ENCODE peak calls at places on chromosomes 6 and 20, in six cellular contexts. W, H, A, Q, O and K are unnamed samples. For H3K4me1, the result is how much of the 10 kb centered on the place peaks cover.

GRCh38 chr6:2020909-2021308 is 224.5 kb downstream of the GMDS start:
- DNase-seq in W (peak), H (no peak), A (no peak), Q (no peak), O (no peak), K (no peak)

GRCh38 chr6:156918647-156919046 is 141.5 kb downstream of the ARID1B start:
- DNase-seq in W (no peak), H (no peak), A (no peak), Q (no peak), O (no peak), K (no peak)

GRCh38 chr20:49286689-49287551 is 9.1 kb upstream of the ZNFX1 start:
- DNase-seq in W (no peak), H (no peak), A (no peak), Q (peak), O (no peak), K (no peak)

GRCh38 chr20:555933-556332 is 12.3 kb upstream of the CSNK2A1 start:
- DNase-seq in W (no peak), H (no peak), A (no peak), Q (peak), O (no peak), K (no peak)

GRCh38 chr20:60295214-60295613 is 337.0 kb downstream of the CDH26 start:
- DNase-seq in W (no peak), H (no peak), A (no peak), Q (no peak), O (no peak), K (no peak)

GRCh38 chr6:169536446-169537170 is 165.2 kb downstream of the WDR27 start:
- DNase-seq in W (no peak), H (no peak), A (no peak), Q (no peak), O (no peak), K (no peak)

GRCh38 chr20:57593134-57593886 is 26.9 kb downstream of the ZBP1 start:
- DNase-seq in W (no peak), H (no peak), A (no peak), Q (peak), O (no peak), K (no peak)

GRCh38 chr6:66662196-66662595 is 955.2 kb upstream of the EYS start:
- DNase-seq in W (no peak), H (no peak), A (no peak), Q (no peak), O (no peak), K (no peak)

GRCh38 chr20:58408603-58409246 is 19.7 kb downstream of the VAPB start:
- DNase-seq in W (peak), H (no peak), A (no peak), Q (no peak), O (no peak), K (no peak)

GRCh38 chr6:125855783-125856182 is 65.0 kb downstream of the NCOA7 start:
- DNase-seq in W (no peak), H (no peak), A (no peak), Q (no peak), O (no peak), K (no peak)

GRCh38 chr6:156953478-156954146 is 176.4 kb downstream of the ARID1B start:
- DNase-seq in W (peak), H (no peak), A (no peak), Q (no peak), O (no peak), K (no peak)

GRCh38 chr6:167504412-167504961 is 179.6 kb downstream of the TTLL2 start:
- DNase-seq in W (no peak), H (no peak), A (no peak), Q (no peak), O (no peak), K (no peak)

GRCh38 chr20:688809-689208 is 13.2 kb upstream of the SCRT2 start:
- DNase-seq in W (no peak), H (no peak), A (no peak), Q (no peak), O (no peak), K (no peak)

GRCh38 chr6:1296542-1296941 is 15.4 kb upstream of the FOXQ1 start:
- DNase-seq in W (no peak), H (no peak), A (no peak), Q (no peak), O (peak), K (no peak)

GRCh38 chr6:118968416-118968815 is 33.5 kb upstream of the MCM9 start:
- DNase-seq in W (peak), H (no peak), A (no peak), Q (no peak), O (no peak), K (peak)

GRCh38 chr6:82144852-82145332 is 102.7 kb downstream of the IBTK start:
- DNase-seq in W (peak), H (peak), A (no peak), Q (peak), O (no peak), K (peak)

GRCh38 chr6:75842732-75843131 is 93.7 kb downstream of the MYO6 start:
- DNase-seq in W (peak), H (no peak), A (no peak), Q (no peak), O (no peak), K (no peak)

GRCh38 chr6:16824804-16825777 is 63.8 kb upstream of the ATXN1 start:
- DNase-seq in W (no peak), H (no peak), A (no peak), Q (no peak), O (no peak), K (no peak)

GRCh38 chr6:146593978-146594377 is 4.8 kb upstream of the ADGB start:
- DNase-seq in W (no peak), H (no peak), A (no peak), Q (no peak), O (no peak), K (no peak)

GRCh38 chr6:33203443-33204164 is 851 bp upstream of the HSD17B8 start:
- DNase-seq in W (no peak), H (no peak), A (no peak), Q (no peak), O (no peak), K (no peak)
- H3K4me1 ChIP-seq in W (under half), H (half or more), A (under half), Q (under half), O (half or more), K (under half)

GRCh38 chr6:161526794-161527193 is 252.9 kb upstream of the AGPAT4 start:
- DNase-seq in W (no peak), H (no peak), A (no peak), Q (no peak), O (no peak), K (no peak)

GRCh38 chr6:161523367-161523766 is 249.5 kb upstream of the AGPAT4 start:
- DNase-seq in W (no peak), H (no peak), A (no peak), Q (no peak), O (no peak), K (no peak)

GRCh38 chr6:161522286-161522685 is 248.4 kb upstream of the AGPAT4 start:
- DNase-seq in W (no peak), H (no peak), A (no peak), Q (no peak), O (no peak), K (no peak)
- TF ChIP-seq POLR2AphosphoS5 in W (no peak), H (no peak), A (no peak), Q (no peak), O (no peak), K (no peak)

DNA sequence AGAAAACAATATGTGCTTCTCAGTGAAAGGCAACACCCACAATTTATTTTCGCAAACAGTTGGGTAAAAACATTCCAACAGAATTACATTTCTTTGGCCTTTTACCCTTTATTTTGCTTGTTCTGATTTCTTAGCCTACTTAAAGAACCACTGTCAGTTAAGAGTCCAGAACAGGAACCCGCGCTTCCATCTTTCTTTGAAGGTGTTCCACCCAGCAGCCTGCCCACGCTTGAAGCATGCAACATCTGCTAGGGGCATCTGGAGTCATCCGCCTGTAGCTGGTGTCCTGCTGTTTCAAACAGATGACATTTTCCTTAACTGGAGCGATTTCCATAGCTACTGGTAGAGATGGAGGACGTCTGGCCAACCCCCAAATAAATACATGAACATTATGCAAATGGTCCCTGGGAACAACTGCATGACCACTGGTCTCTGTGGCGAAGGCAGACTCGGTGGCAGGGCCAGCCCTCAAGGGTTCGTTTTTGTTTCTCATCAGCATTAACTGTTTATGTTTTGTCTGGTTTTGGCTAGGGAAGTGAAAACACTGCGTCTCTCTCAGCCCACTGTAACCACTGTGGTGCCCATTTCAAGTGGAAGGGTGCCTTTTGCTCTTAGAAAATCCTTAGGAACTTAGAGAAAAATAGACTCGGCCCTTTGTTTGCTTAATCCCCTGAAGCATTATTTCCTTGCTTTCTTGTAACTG is 51.6 kb downstream of the LAMA4 start:
- DNase-seq in W (peak), H (no peak), A (no peak), Q (no peak), O (no peak), K (peak)
- H3K27ac ChIP-seq in W (peak), H (peak), A (peak), Q (peak), O (peak), K (peak)

GRCh38 chr6:110179406-110180227 is at the start of gene WASF1:
- DNase-seq in W (peak), H (peak), A (peak), Q (peak), O (peak), K (peak)

GRCh38 chr6:110180228-110181008 is at the start of gene CDC40:
- DNase-seq in W (no peak), H (peak), A (peak), Q (peak), O (no peak), K (no peak)

GRCh38 chr6:110178626-110179405 is 654 bp downstream of the WASF1 start:
- DNase-seq in W (peak), H (peak), A (peak), Q (peak), O (no peak), K (peak)

GRCh38 chr6:110183292-110183691 is 3.1 kb downstream of the CDC40 start:
- DNase-seq in W (no peak), H (no peak), A (no peak), Q (no peak), O (no peak), K (no peak)

DNA sequence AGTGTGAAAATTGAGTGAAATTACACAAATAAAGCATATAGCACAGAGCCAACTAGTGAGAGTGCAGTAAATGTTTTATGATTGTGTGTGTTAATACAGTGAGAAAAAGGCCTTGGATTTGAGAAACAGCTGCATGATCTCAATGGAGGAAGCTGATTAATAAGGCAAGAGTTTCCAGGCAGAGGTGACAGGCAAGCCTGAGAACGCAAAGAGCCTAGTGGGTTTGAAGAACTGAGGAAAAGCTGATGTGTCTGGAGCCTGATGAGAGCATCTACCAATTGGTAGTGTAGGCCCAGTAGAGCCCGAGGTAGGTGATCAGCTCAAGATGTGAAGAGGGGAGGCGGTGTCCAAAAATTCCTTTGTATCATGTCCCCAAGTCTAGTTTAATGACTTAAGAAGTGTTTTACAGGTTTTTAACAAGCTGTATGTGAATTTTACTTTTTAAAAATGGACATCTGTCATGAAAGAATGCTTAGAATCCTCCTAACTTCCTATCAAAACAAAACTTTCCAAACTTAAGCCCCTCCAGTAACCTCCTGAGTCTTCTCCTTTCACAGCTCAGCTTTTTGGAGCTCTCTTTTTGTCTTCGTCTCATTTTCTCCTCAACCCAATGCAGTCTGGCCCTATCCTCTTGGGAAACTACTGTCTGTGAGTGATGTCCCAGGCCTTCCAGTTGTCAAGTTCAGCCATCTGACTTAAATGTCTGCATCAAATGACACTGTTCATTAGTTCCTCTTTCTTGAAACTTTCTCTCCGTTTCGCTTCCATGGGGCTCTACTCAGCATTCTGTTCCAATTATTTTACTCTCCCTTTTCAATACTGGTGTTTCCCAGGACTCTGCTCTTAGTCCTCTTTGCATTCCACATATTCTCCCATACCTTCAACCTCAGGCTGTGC is 1.2 kb downstream of the CDC40 start:
- DNase-seq in W (peak), H (no peak), A (no peak), Q (no peak), O (no peak), K (no peak)
- H3K4me1 ChIP-seq in W (under half), H (half or more), A (under half), Q (under half), O (half or more), K (under half)

GRCh38 chr20:36886859-36887778 is 11.2 kb downstream of the TLDC2 start:
- DNase-seq in W (peak), H (peak), A (peak), Q (peak), O (peak), K (peak)
- TF ChIP-seq POLR2AphosphoS5 in W (no peak), H (peak), A (no peak), Q (no peak), O (peak), K (no peak)

GRCh38 chr6:112027942-112028674 is 25.8 kb upstream of the CCN6 start:
- DNase-seq in W (no peak), H (no peak), A (no peak), Q (no peak), O (no peak), K (no peak)

GRCh38 chr6:112026933-112027332 is 27.0 kb upstream of the CCN6 start:
- DNase-seq in W (no peak), H (no peak), A (no peak), Q (no peak), O (no peak), K (no peak)

GRCh38 chr6:112021911-112022310 is 32.0 kb upstream of the CCN6 start:
- DNase-seq in W (no peak), H (no peak), A (no peak), Q (no peak), O (no peak), K (no peak)

GRCh38 chr6:112022749-112023148 is 31.2 kb upstream of the CCN6 start:
- DNase-seq in W (no peak), H (no peak), A (no peak), Q (no peak), O (no peak), K (no peak)

DNA sequence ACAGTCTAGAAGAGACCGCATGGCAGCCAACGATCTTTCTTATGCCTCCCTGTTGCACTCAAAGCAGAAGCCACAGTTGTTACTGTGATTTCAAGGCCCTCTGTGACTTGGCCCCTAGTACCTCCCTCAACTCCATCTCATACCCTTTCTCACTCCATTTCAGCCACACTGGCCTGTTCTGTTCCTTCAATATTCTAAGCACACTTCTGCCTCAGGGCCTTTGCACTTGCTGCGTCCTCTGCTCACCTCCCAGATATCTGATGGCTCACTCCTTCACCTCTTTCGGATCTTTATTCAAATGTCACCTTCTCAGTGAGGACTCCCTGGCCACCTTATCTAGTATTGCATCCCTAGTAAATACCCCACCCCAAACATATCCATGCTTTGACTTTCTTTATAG is 29.4 kb upstream of the CCN6 start:
- DNase-seq in W (no peak), H (no peak), A (no peak), Q (no peak), O (no peak), K (no peak)
- H3K27ac ChIP-seq in W (no peak), H (no peak), A (no peak), Q (no peak), O (no peak), K (no peak)

GRCh38 chr20:4014031-4014474 is 1.3 kb downstream of the RNF24 start:
- DNase-seq in W (peak), H (peak), A (no peak), Q (peak), O (no peak), K (peak)
- H3K4me1 ChIP-seq in W (under half), H (half or more), A (under half), Q (under half), O (under half), K (under half)

DNA sequence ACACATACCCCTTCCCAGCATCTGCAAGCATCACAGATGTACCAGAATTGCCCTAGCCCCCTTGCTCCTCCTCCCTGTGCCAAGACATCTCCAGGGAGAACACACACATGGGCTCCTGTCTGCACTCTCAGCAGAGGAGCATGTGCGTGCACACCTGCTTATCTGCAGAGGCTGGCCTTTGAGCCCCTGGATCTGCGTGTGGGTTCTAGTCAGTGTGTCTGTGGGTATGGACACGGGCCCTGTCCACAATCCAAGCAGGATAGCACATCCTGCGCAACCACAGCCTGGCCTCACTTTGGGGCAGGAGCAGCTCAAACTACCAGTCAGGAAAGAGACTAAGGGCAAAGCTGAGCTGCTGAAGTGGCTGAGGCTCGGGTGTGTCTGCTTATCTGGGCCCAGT is 41.0 kb downstream of the HM13 start:
- DNase-seq in W (no peak), H (no peak), A (no peak), Q (no peak), O (no peak), K (no peak)
- TF ChIP-seq POLR2AphosphoS5 in W (no peak), H (no peak), A (no peak), Q (no peak), O (no peak), K (peak)

DNA sequence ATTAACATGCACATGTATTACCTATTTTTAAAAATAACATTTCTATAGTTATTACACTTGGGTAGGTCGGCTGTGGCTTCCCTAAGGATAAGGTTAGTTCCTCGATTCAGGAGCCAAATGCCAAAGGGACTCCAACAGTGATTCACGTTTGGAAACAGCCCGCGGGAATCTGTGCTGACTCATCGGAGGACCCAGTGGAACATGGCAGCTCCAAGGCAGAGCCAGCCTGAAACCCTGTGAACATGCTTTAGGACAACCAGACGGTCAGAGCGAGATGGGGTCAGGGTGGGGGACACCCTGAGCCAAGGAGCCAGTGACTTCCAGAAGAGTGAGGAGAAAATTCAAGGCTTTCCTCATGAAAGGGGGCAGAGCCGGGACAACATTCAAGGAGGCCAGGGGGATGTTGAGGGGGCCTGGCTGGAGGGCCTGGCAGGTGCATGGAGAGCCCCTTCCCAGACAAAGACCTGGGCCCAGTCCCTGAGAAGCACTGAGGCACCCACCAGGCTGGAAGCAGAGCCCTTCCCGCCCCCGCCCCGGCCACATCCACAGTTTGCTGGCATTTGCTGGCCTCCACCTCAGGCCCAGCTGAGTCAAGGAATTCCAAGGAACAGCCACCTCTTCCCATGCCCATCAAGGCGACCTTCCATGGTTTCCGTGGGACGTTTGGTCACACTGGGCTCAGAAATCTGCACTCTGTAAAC is 133.2 kb downstream of the SNX5 start:
- DNase-seq in W (peak), H (no peak), A (peak), Q (peak), O (no peak), K (peak)
- H3K27ac ChIP-seq in W (no peak), H (peak), A (peak), Q (peak), O (peak), K (peak)